ENCODE peak calls at places on chromosomes 13 and 19, in seven cellular contexts. One of them, this sample, is unnamed.
A peak's percentile ranks its signal among the peaks of the same experiment; 100 is the strongest.

GRCh38 chr19:55146648-55147218 is 2.3 kb downstream of the TNNT1 start:
- DNase-seq in B cell: peak; percentile 63
- DNase-seq in substantia nigra: no peak
- DNase-seq in NCI-H774: peak; percentile 75
- DNase-seq in HFFc6: no peak
- DNase-seq in thoracic aorta: no peak
- DNase-seq in activated CD4-positive, alpha-beta T cell treated with anti-CD3 and anti-CD28 coated beads, Interleukin-2, amount 10 ng/mL, durations not matched to agents 7 days and 5 days: no peak
- DNase-seq in this sample: peak; percentile 31

GRCh38 chr19:38417544-38418506 is 8.2 kb downstream of the RASGRP4 start:
- DNase-seq in substantia nigra: peak; percentile 10
- DNase-seq in B cell: peak; percentile 80
- DNase-seq in NCI-H774: peak; percentile 25
- DNase-seq in thoracic aorta: no peak
- DNase-seq in activated CD4-positive, alpha-beta T cell treated with anti-CD3 and anti-CD28 coated beads, Interleukin-2, amount 10 ng/mL, durations not matched to agents 7 days and 5 days: peak; percentile 65
- DNase-seq in HFFc6: no peak
- DNase-seq in this sample: peak; percentile 84

GRCh38 chr13:28485551-28485950 is 9.4 kb downstream of the FLT1 start:
- DNase-seq in thoracic aorta: no peak
- DNase-seq in NCI-H774: no peak
- DNase-seq in substantia nigra: no peak
- DNase-seq in B cell: no peak
- DNase-seq in HFFc6: no peak
- DNase-seq in activated CD4-positive, alpha-beta T cell treated with anti-CD3 and anti-CD28 coated beads, Interleukin-2, amount 10 ng/mL, durations not matched to agents 7 days and 5 days: no peak
- DNase-seq in this sample: no peak

GRCh38 chr13:24670927-24671326 is 9.3 kb upstream of the ATP12A start:
- DNase-seq in B cell: no peak
- DNase-seq in activated CD4-positive, alpha-beta T cell treated with anti-CD3 and anti-CD28 coated beads, Interleukin-2, amount 10 ng/mL, durations not matched to agents 7 days and 5 days: no peak
- DNase-seq in NCI-H774: no peak
- DNase-seq in thoracic aorta: no peak
- DNase-seq in HFFc6: peak; percentile 39
- DNase-seq in substantia nigra: no peak
- DNase-seq in this sample: peak; percentile 52

GRCh38 chr19:19460258-19460731 is 54.8 kb downstream of the GATAD2A start:
- DNase-seq in thoracic aorta: no peak
- DNase-seq in activated CD4-positive, alpha-beta T cell treated with anti-CD3 and anti-CD28 coated beads, Interleukin-2, amount 10 ng/mL, durations not matched to agents 7 days and 5 days: peak; percentile 32
- DNase-seq in B cell: peak; percentile 55
- DNase-seq in NCI-H774: no peak
- DNase-seq in substantia nigra: no peak
- DNase-seq in HFFc6: no peak
- DNase-seq in this sample: no peak

GRCh38 chr19:40858109-40858508 is 7.9 kb upstream of the CYP2A6 start:
- DNase-seq in thoracic aorta: no peak
- DNase-seq in substantia nigra: no peak
- DNase-seq in activated CD4-positive, alpha-beta T cell treated with anti-CD3 and anti-CD28 coated beads, Interleukin-2, amount 10 ng/mL, durations not matched to agents 7 days and 5 days: no peak
- DNase-seq in NCI-H774: no peak
- DNase-seq in B cell: no peak
- DNase-seq in HFFc6: no peak
- DNase-seq in this sample: no peak

GRCh38 chr13:97328222-97328790 is 105.7 kb upstream of the RAP2A start:
- DNase-seq in substantia nigra: no peak
- DNase-seq in activated CD4-positive, alpha-beta T cell treated with anti-CD3 and anti-CD28 coated beads, Interleukin-2, amount 10 ng/mL, durations not matched to agents 7 days and 5 days: no peak
- DNase-seq in HFFc6: peak; percentile 52
- DNase-seq in thoracic aorta: no peak
- DNase-seq in B cell: no peak
- DNase-seq in NCI-H774: no peak
- DNase-seq in this sample: no peak

GRCh38 chr19:44764975-44765948 is 12.4 kb upstream of the CBLC start:
- DNase-seq in NCI-H774: no peak
- DNase-seq in B cell: no peak
- DNase-seq in substantia nigra: no peak
- DNase-seq in HFFc6: no peak
- DNase-seq in activated CD4-positive, alpha-beta T cell treated with anti-CD3 and anti-CD28 coated beads, Interleukin-2, amount 10 ng/mL, durations not matched to agents 7 days and 5 days: no peak
- DNase-seq in thoracic aorta: no peak
- DNase-seq in this sample: no peak

GRCh38 chr13:42392706-42393572 is 121.0 kb downstream of the AKAP11 start:
- DNase-seq in thoracic aorta: no peak
- DNase-seq in HFFc6: no peak
- DNase-seq in NCI-H774: no peak
- DNase-seq in substantia nigra: no peak
- DNase-seq in activated CD4-positive, alpha-beta T cell treated with anti-CD3 and anti-CD28 coated beads, Interleukin-2, amount 10 ng/mL, durations not matched to agents 7 days and 5 days: peak; percentile 52
- DNase-seq in B cell: no peak
- DNase-seq in this sample: no peak

GRCh38 chr13:76854894-76855293 is 31.3 kb downstream of the KCTD12 start:
- DNase-seq in B cell: no peak
- DNase-seq in thoracic aorta: no peak
- DNase-seq in substantia nigra: no peak
- DNase-seq in NCI-H774: no peak
- DNase-seq in activated CD4-positive, alpha-beta T cell treated with anti-CD3 and anti-CD28 coated beads, Interleukin-2, amount 10 ng/mL, durations not matched to agents 7 days and 5 days: no peak
- DNase-seq in HFFc6: peak; percentile 21
- DNase-seq in this sample: no peak

GRCh38 chr13:80047406-80047805 is 293.5 kb downstream of the SPRY2 start:
- DNase-seq in HFFc6: peak; percentile 62
- DNase-seq in B cell: no peak
- DNase-seq in substantia nigra: no peak
- DNase-seq in activated CD4-positive, alpha-beta T cell treated with anti-CD3 and anti-CD28 coated beads, Interleukin-2, amount 10 ng/mL, durations not matched to agents 7 days and 5 days: no peak
- DNase-seq in NCI-H774: no peak
- DNase-seq in thoracic aorta: no peak
- DNase-seq in this sample: no peak

GRCh38 chr19:51754106-51754505 is 2.4 kb upstream of the FPR1 start:
- DNase-seq in thoracic aorta: no peak
- DNase-seq in activated CD4-positive, alpha-beta T cell treated with anti-CD3 and anti-CD28 coated beads, Interleukin-2, amount 10 ng/mL, durations not matched to agents 7 days and 5 days: no peak
- DNase-seq in HFFc6: no peak
- DNase-seq in NCI-H774: no peak
- DNase-seq in substantia nigra: no peak
- DNase-seq in B cell: no peak
- DNase-seq in this sample: no peak

GRCh38 chr13:46206138-46206537 is 5.6 kb upstream of the LRRC63 start:
- DNase-seq in thoracic aorta: no peak
- DNase-seq in activated CD4-positive, alpha-beta T cell treated with anti-CD3 and anti-CD28 coated beads, Interleukin-2, amount 10 ng/mL, durations not matched to agents 7 days and 5 days: no peak
- DNase-seq in B cell: no peak
- DNase-seq in HFFc6: no peak
- DNase-seq in substantia nigra: no peak
- DNase-seq in NCI-H774: no peak
- DNase-seq in this sample: no peak

GRCh38 chr19:8001651-8001994 is 3.8 kb downstream of the ELAVL1 start:
- DNase-seq in activated CD4-positive, alpha-beta T cell treated with anti-CD3 and anti-CD28 coated beads, Interleukin-2, amount 10 ng/mL, durations not matched to agents 7 days and 5 days: no peak
- DNase-seq in B cell: no peak
- DNase-seq in NCI-H774: no peak
- DNase-seq in HFFc6: no peak
- DNase-seq in substantia nigra: no peak
- DNase-seq in thoracic aorta: no peak
- DNase-seq in this sample: no peak

GRCh38 chr19:17376935-17377600 is at the start of gene PLVAP:
- DNase-seq in thoracic aorta: no peak
- DNase-seq in B cell: no peak
- DNase-seq in NCI-H774: no peak
- DNase-seq in substantia nigra: no peak
- DNase-seq in HFFc6: no peak
- DNase-seq in activated CD4-positive, alpha-beta T cell treated with anti-CD3 and anti-CD28 coated beads, Interleukin-2, amount 10 ng/mL, durations not matched to agents 7 days and 5 days: no peak
- DNase-seq in this sample: no peak

This sample was measured in RPMI8226.